ENCODE peak calls at places on chromosomes 7 and 10, in nine cellular contexts. One of them, this sample, is unnamed.

GRCh38 chr10:125419146-125419545 is 258.8 kb upstream of the CTBP2 start:
- DNase-seq in HT1080: no peak
- DNase-seq in fibroblast of lung: no peak
- DNase-seq in iPS-NIHi11: no peak
- DNase-seq in SK-MEL-5: no peak
- DNase-seq in iris pigment epithelial cell: no peak
- DNase-seq in amniotic stem cell: no peak
- DNase-seq in COR-L47: no peak
- DNase-seq in GM23338: no peak
- DNase-seq in this sample: no peak

GRCh38 chr7:154795014-154795413 is 207.9 kb downstream of the PAXIP1 start:
- DNase-seq in HT1080: no peak
- DNase-seq in fibroblast of lung: no peak
- DNase-seq in iPS-NIHi11: no peak
- DNase-seq in SK-MEL-5: no peak
- DNase-seq in iris pigment epithelial cell: no peak
- DNase-seq in amniotic stem cell: no peak
- DNase-seq in COR-L47: no peak
- DNase-seq in GM23338: no peak
- DNase-seq in this sample: no peak

GRCh38 chr10:75032813-75033212 is 78.6 kb upstream of the SAMD8 start:
- DNase-seq in HT1080: no peak
- DNase-seq in fibroblast of lung: no peak
- DNase-seq in iPS-NIHi11: no peak
- DNase-seq in SK-MEL-5: no peak
- DNase-seq in iris pigment epithelial cell: no peak
- DNase-seq in amniotic stem cell: no peak
- DNase-seq in COR-L47: no peak
- DNase-seq in GM23338: no peak
- DNase-seq in this sample: no peak

GRCh38 chr10:59905066-59905734 is 1.2 kb downstream of the CCDC6 start:
- DNase-seq in HT1080: peak
- DNase-seq in fibroblast of lung: no peak
- DNase-seq in iPS-NIHi11: peak
- DNase-seq in SK-MEL-5: peak
- DNase-seq in iris pigment epithelial cell: peak
- DNase-seq in amniotic stem cell: no peak
- DNase-seq in COR-L47: peak
- DNase-seq in GM23338: peak
- DNase-seq in this sample: peak

GRCh38 chr7:99392659-99393362 is 15.6 kb downstream of the PDAP1 start:
- DNase-seq in HT1080: no peak
- DNase-seq in fibroblast of lung: peak
- DNase-seq in iPS-NIHi11: peak
- DNase-seq in SK-MEL-5: no peak
- DNase-seq in iris pigment epithelial cell: peak
- DNase-seq in amniotic stem cell: no peak
- DNase-seq in COR-L47: peak
- DNase-seq in GM23338: peak
- DNase-seq in this sample: peak

GRCh38 chr10:22657566-22658190 is 56.7 kb downstream of the PIP4K2A start:
- DNase-seq in HT1080: no peak
- DNase-seq in fibroblast of lung: peak
- DNase-seq in iPS-NIHi11: no peak
- DNase-seq in SK-MEL-5: no peak
- DNase-seq in iris pigment epithelial cell: peak
- DNase-seq in amniotic stem cell: no peak
- DNase-seq in COR-L47: no peak
- DNase-seq in GM23338: no peak
- DNase-seq in this sample: peak

GRCh38 chr7:16813232-16813616 is 8.4 kb upstream of the AGR2 start:
- DNase-seq in HT1080: no peak
- DNase-seq in fibroblast of lung: no peak
- DNase-seq in iPS-NIHi11: no peak
- DNase-seq in SK-MEL-5: peak
- DNase-seq in iris pigment epithelial cell: no peak
- DNase-seq in amniotic stem cell: no peak
- DNase-seq in COR-L47: no peak
- DNase-seq in GM23338: no peak
- DNase-seq in this sample: no peak

GRCh38 chr10:133087679-133088523 is at the start of gene ADGRA1:
- DNase-seq in HT1080: no peak
- DNase-seq in fibroblast of lung: no peak
- DNase-seq in iPS-NIHi11: peak
- DNase-seq in SK-MEL-5: no peak
- DNase-seq in iris pigment epithelial cell: no peak
- DNase-seq in amniotic stem cell: no peak
- DNase-seq in COR-L47: peak
- DNase-seq in GM23338: peak
- DNase-seq in this sample: no peak

GRCh38 chr10:117662790-117663540 is 120.4 kb downstream of the EMX2 start:
- DNase-seq in HT1080: no peak
- DNase-seq in fibroblast of lung: no peak
- DNase-seq in iPS-NIHi11: no peak
- DNase-seq in SK-MEL-5: no peak
- DNase-seq in iris pigment epithelial cell: no peak
- DNase-seq in amniotic stem cell: no peak
- DNase-seq in COR-L47: no peak
- DNase-seq in GM23338: no peak
- DNase-seq in this sample: no peak

GRCh38 chr7:105346593-105347322 is 42.0 kb downstream of the SRPK2 start:
- DNase-seq in HT1080: no peak
- DNase-seq in fibroblast of lung: no peak
- DNase-seq in iPS-NIHi11: no peak
- DNase-seq in SK-MEL-5: no peak
- DNase-seq in iris pigment epithelial cell: peak
- DNase-seq in amniotic stem cell: no peak
- DNase-seq in COR-L47: no peak
- DNase-seq in GM23338: no peak
- DNase-seq in this sample: no peak

GRCh38 chr10:88408111-88408510 is 175.0 kb downstream of the RNLS start:
- DNase-seq in HT1080: no peak
- DNase-seq in fibroblast of lung: peak
- DNase-seq in iPS-NIHi11: no peak
- DNase-seq in SK-MEL-5: no peak
- DNase-seq in iris pigment epithelial cell: no peak
- DNase-seq in amniotic stem cell: no peak
- DNase-seq in COR-L47: no peak
- DNase-seq in GM23338: no peak
- DNase-seq in this sample: no peak

GRCh38 chr10:44258019-44258418 is 126.9 kb downstream of the CXCL12 start:
- DNase-seq in HT1080: no peak
- DNase-seq in fibroblast of lung: no peak
- DNase-seq in iPS-NIHi11: peak
- DNase-seq in SK-MEL-5: no peak
- DNase-seq in iris pigment epithelial cell: no peak
- DNase-seq in amniotic stem cell: no peak
- DNase-seq in COR-L47: no peak
- DNase-seq in GM23338: no peak
- DNase-seq in this sample: no peak

GRCh38 chr7:39952791-39953190 is 2.7 kb downstream of the CDK13 start:
- DNase-seq in HT1080: no peak
- DNase-seq in fibroblast of lung: peak
- DNase-seq in iPS-NIHi11: no peak
- DNase-seq in SK-MEL-5: no peak
- DNase-seq in iris pigment epithelial cell: no peak
- DNase-seq in amniotic stem cell: no peak
- DNase-seq in COR-L47: no peak
- DNase-seq in GM23338: no peak
- DNase-seq in this sample: peak

GRCh38 chr7:101686030-101686429 is 56.9 kb upstream of the MYL10 start:
- DNase-seq in HT1080: peak
- DNase-seq in fibroblast of lung: no peak
- DNase-seq in iPS-NIHi11: no peak
- DNase-seq in SK-MEL-5: no peak
- DNase-seq in iris pigment epithelial cell: no peak
- DNase-seq in amniotic stem cell: no peak
- DNase-seq in COR-L47: no peak
- DNase-seq in GM23338: no peak
- DNase-seq in this sample: no peak

GRCh38 chr10:505459-505858 is 184.0 kb downstream of the DIP2C start:
- DNase-seq in HT1080: no peak
- DNase-seq in fibroblast of lung: no peak
- DNase-seq in iPS-NIHi11: no peak
- DNase-seq in SK-MEL-5: no peak
- DNase-seq in iris pigment epithelial cell: no peak
- DNase-seq in amniotic stem cell: no peak
- DNase-seq in COR-L47: peak
- DNase-seq in GM23338: no peak
- DNase-seq in this sample: no peak

GRCh38 chr7:27248911-27249723 is 6.5 kb downstream of the EVX1 start:
- DNase-seq in HT1080: peak
- DNase-seq in fibroblast of lung: no peak
- DNase-seq in iPS-NIHi11: no peak
- DNase-seq in SK-MEL-5: no peak
- DNase-seq in iris pigment epithelial cell: no peak
- DNase-seq in amniotic stem cell: no peak
- DNase-seq in COR-L47: no peak
- DNase-seq in GM23338: peak
- DNase-seq in this sample: no peak

GRCh38 chr7:100894860-100895700 is 608 bp downstream of the ACHE start:
- DNase-seq in HT1080: no peak
- DNase-seq in fibroblast of lung: no peak
- DNase-seq in iPS-NIHi11: peak
- DNase-seq in SK-MEL-5: peak
- DNase-seq in iris pigment epithelial cell: no peak
- DNase-seq in amniotic stem cell: no peak
- DNase-seq in COR-L47: peak
- DNase-seq in GM23338: peak
- DNase-seq in this sample: no peak

GRCh38 chr10:93454146-93454545 is 28.0 kb downstream of the MYOF start:
- DNase-seq in HT1080: no peak
- DNase-seq in fibroblast of lung: no peak
- DNase-seq in iPS-NIHi11: no peak
- DNase-seq in SK-MEL-5: no peak
- DNase-seq in iris pigment epithelial cell: no peak
- DNase-seq in amniotic stem cell: no peak
- DNase-seq in COR-L47: no peak
- DNase-seq in GM23338: no peak
- DNase-seq in this sample: no peak

This sample was measured in fibroblast of villous mesenchyme.